ENCODE peak calls at places on chromosomes 7 and 10, in five cellular contexts. Y is GM23338; R is GDM1; K is activated CD4-positive, alpha-beta T cell treated with anti-CD3 and anti-CD28 coated beads, Interleukin-2, amount 50 U/mL, for 1 hour; C is stimulated activated CD4-positive, alpha-beta T cell treated with anti-CD3 and anti-CD28 coated beads, Interleukin-4, amount 100 ng/mL, for 24 hours. T is an unnamed sample.

GRCh38 chr7:130950054-130950453 is 216.0 kb upstream of the KLF14 start:
- DNase-seq in C (no peak), K (no peak), R (no peak), Y (no peak), T (no peak)

GRCh38 chr10:79342811-79343541 is 4.3 kb upstream of the PPIF start:
- DNase-seq in R (no peak), K (no peak), Y (no peak), C (no peak), T (no peak)

GRCh38 chr10:97065128-97065527 is 120.6 kb downstream of the SLIT1 start:
- DNase-seq in Y (no peak), C (no peak), R (no peak), K (no peak), T (no peak)

GRCh38 chr7:51045319-51046102 is 262.8 kb upstream of the GRB10 start:
- DNase-seq in Y (no peak), K (no peak), R (no peak), C (no peak), T (no peak)

GRCh38 chr10:79262959-79263746 is 84.1 kb upstream of the PPIF start:
- DNase-seq in C (no peak), K (no peak), Y (no peak), R (no peak), T (no peak)

GRCh38 chr10:120019568-120019967 is 127.0 kb downstream of the SEC23IP start:
- DNase-seq in Y (no peak), K (no peak), C (no peak), R (no peak), T (no peak)

GRCh38 chr7:101816499-101817030 is 861 bp upstream of the CUX1 start:
- DNase-seq in K (no peak), Y (no peak), R (peak), C (no peak), T (peak)

GRCh38 chr7:50832744-50833143 is 50.0 kb upstream of the GRB10 start:
- DNase-seq in Y (no peak), K (no peak), C (peak), R (no peak), T (no peak)

GRCh38 chr7:73717991-73718405 is 1.5 kb downstream of the STX1A start:
- DNase-seq in Y (no peak), C (peak), K (peak), R (peak), T (peak)

GRCh38 chr7:150404785-150405583 is 25.9 kb downstream of the ZNF775 start:
- DNase-seq in R (peak), C (peak), K (peak), Y (peak), T (peak)

GRCh38 chr10:13100349-13101294 is 659 bp downstream of the OPTN start:
- DNase-seq in Y (peak), R (no peak), C (peak), K (peak), T (peak)

T was measured in activated B cell treated with CpG ODN at 0.5 μM for 24 hours.